ENCODE peak calls at places on chromosomes 5 and 9, in six cellular contexts. V is endodermal cell, M is cardiac fibroblast, T is fibroblast of lung, I is astrocyte of the spinal cord, S is spleen. B is an unnamed sample.

GRCh38 chr9:136160321-136160938 is 41.8 kb upstream of the TMEM250 start:
- DNase-seq in V (no peak), M (no peak), T (no peak), I (no peak), S (no peak), B (no peak)

GRCh38 chr9:70412678-70413426 is 1.6 kb downstream of the KLF9 start:
- DNase-seq in V (peak; percentile 72), M (peak; percentile 85), T (peak; percentile 82), I (peak; percentile 79), S (peak; percentile 93), B (peak; percentile 91)

GRCh38 chr5:124104344-124104743 is 592.4 kb downstream of the CSNK1G3 start:
- DNase-seq in V (no peak), M (no peak), T (no peak), I (no peak), S (no peak), B (no peak)

GRCh38 chr5:149387081-149387611 is 8.1 kb upstream of the IL17B start:
- DNase-seq in V (no peak), M (peak; percentile 62), T (peak; percentile 50), I (peak; percentile 30), S (no peak), B (peak; percentile 84)

GRCh38 chr9:112838342-112838741 is 52.3 kb downstream of the SLC46A2 start:
- DNase-seq in V (no peak), M (no peak), T (no peak), I (no peak), S (no peak), B (no peak)

GRCh38 chr9:82939451-82939850 is 123.5 kb downstream of the RASEF start:
- DNase-seq in V (no peak), M (peak; percentile 25), T (peak; percentile 20), I (no peak), S (no peak), B (no peak)

GRCh38 chr9:77370064-77370463 is 192.7 kb downstream of the VPS13A start:
- DNase-seq in V (no peak), M (no peak), T (no peak), I (no peak), S (no peak), B (no peak)

GRCh38 chr5:88262116-88262515 is 6.5 kb downstream of the TMEM161B start:
- DNase-seq in V (no peak), M (peak; percentile 55), T (peak; percentile 83), I (peak; percentile 43), S (no peak), B (peak; percentile 26)

GRCh38 chr5:53381-54174 is 38.4 kb upstream of the PLEKHG4B start:
- DNase-seq in V (peak; percentile 94), M (peak; percentile 8), T (peak; percentile 26), I (peak; percentile 20), S (no peak), B (peak; percentile 10)

GRCh38 chr9:16387382-16387781 is 483.1 kb downstream of the BNC2 start:
- DNase-seq in V (no peak), M (peak; percentile 63), T (peak; percentile 16), I (no peak), S (no peak), B (peak; percentile 21)

GRCh38 chr9:16386579-16387077 is 483.8 kb downstream of the BNC2 start:
- DNase-seq in V (no peak), M (no peak), T (no peak), I (no peak), S (no peak), B (no peak)

GRCh38 chr9:16385590-16386578 is 484.6 kb downstream of the BNC2 start:
- DNase-seq in V (no peak), M (peak; percentile 89), T (peak; percentile 78), I (peak; percentile 63), S (no peak), B (peak; percentile 74)

DNA sequence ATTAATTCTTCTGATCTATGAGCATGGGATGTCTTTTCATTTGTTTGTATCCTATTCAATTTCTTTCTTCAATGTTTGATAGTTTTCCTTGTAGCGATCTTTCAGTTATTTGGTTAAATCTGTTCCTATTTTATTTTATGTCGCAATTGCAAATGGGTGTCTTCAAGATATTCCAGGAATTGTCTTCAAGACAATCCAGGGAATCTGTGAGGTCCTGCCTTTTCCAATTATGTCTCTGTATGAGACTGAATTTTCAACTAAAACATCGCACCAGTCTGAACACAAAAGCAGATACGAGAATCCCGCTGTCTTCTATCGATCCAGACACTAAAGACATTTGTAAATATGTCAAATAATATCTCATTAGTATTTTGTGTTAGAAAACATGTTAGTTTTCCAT is 485.5 kb downstream of the BNC2 start:
- DNase-seq in V (no peak), M (no peak), T (no peak), I (no peak), S (no peak), B (no peak)
- H3K4me3 ChIP-seq in V (no peak overlapping the region), M (no peak overlapping the region), T (no peak overlapping the region), I (no peak overlapping the region), S (no peak overlapping the region), B (no peak overlapping the region)

GRCh38 chr9:21251638-21252037 is 11.8 kb upstream of the IFNA14 start:
- DNase-seq in V (no peak), M (no peak), T (no peak), I (no peak), S (no peak), B (no peak)

GRCh38 chr9:21255538-21256212 is 15.9 kb upstream of the IFNA14 start:
- DNase-seq in V (no peak), M (no peak), T (no peak), I (no peak), S (no peak), B (no peak)

GRCh38 chr9:21251162-21251561 is 11.4 kb upstream of the IFNA14 start:
- DNase-seq in V (no peak), M (no peak), T (no peak), I (no peak), S (no peak), B (no peak)

GRCh38 chr9:21252727-21253547 is 13.1 kb upstream of the IFNA14 start:
- DNase-seq in V (no peak), M (peak; percentile 51), T (peak; percentile 27), I (peak; percentile 29), S (peak; percentile 67), B (peak; percentile 49)
- TF ChIP-seq CTCF in V (peak; percentile 86), M (peak; percentile 43), T (peak; percentile 49), I (peak; percentile 47), S (no peak), B (peak; percentile 51)

DNA sequence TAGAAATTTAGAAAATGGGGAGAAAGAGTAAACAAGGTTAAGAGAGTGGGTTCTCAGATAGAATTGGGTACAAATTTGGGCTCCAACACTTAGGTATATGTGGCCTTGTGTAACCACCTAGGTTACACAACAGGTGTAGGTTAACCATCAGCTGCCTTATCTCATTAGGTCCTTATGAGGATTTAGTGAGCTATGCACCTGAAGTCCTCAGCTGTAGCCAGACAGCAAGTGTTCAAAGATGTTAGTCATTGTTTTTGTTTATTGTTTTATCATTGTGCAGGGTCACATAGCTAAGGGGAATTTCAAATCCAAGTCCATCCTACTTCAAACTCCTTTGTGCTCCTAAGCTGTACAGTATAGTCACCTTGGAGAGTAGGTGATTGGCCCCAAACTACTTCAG is 970 bp upstream of the TRIM32 start:
- DNase-seq in V (no peak), M (no peak), T (no peak), I (no peak), S (no peak), B (no peak)
- H3K4me3 ChIP-seq in V (peak overlapping the region; percentile 81), M (peak overlapping the region; percentile 85), T (peak overlapping the region; percentile 67), I (no peak overlapping the region), S (no peak overlapping the region), B (peak overlapping the region; percentile 83)

GRCh38 chr5:175698401-175699115 is 40.7 kb downstream of the HRH2 start:
- DNase-seq in V (no peak), M (no peak), T (no peak), I (no peak), S (peak; percentile 50), B (no peak)

GRCh38 chr5:175697846-175698245 is 40.0 kb downstream of the HRH2 start:
- DNase-seq in V (no peak), M (no peak), T (no peak), I (no peak), S (peak; percentile 65), B (no peak)

GRCh38 chr5:175696855-175697198 is 39.0 kb downstream of the HRH2 start:
- DNase-seq in V (no peak), M (no peak), T (no peak), I (no peak), S (no peak), B (no peak)

GRCh38 chr5:175701797-175702196 is 43.9 kb downstream of the HRH2 start:
- DNase-seq in V (no peak), M (no peak), T (no peak), I (no peak), S (peak; percentile 18), B (no peak)

DNA sequence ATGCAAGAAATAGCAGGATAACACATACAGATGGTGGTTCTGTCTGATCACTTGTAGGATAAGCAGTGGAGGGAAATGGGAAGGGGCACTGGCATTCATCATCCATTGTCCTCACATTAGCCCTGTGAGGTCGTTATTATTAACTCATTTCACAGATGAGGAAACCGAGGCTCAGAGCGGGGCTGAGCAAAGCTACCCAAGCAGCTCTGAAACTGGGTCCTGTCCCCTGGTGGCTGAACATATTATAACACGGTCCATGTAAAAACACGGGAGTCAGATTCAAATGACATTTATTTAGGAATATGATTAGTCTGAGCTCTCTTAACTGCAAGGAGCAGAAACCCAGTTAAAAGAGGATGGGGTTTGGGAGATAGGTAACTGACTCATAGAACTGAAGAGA is 43.1 kb downstream of the HRH2 start:
- DNase-seq in V (no peak), M (no peak), T (no peak), I (no peak), S (peak; percentile 32), B (no peak)
- TF ChIP-seq CTCF in V (peak; percentile 59), M (no peak), T (no peak), I (no peak), S (no peak), B (peak; percentile 20)

DNA sequence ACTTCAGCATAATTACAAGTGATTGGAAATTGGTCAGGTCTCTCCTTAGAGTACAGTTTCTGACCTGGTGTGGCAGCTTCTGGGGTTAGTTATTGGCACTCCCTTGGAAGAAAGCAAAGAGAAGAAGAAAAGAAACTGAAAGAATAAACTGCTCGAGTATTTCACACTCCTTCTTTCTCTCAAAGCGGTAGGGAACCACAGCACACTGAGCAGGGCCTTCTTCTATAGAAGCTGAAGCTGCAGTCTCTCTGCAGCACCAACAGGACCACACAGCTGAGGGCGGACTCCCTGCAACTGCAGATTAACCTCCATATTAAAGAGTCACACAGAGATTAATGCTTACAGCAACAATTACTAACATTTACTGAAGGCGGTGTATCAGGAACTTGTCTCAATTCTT is 152.0 kb downstream of the TRPM6 start:
- DNase-seq in V (no peak), M (no peak), T (no peak), I (no peak), S (no peak), B (no peak)
- H3K4me3 ChIP-seq in V (no peak overlapping the region), M (no peak overlapping the region), T (no peak overlapping the region), I (no peak overlapping the region), S (no peak overlapping the region), B (no peak overlapping the region)

DNA sequence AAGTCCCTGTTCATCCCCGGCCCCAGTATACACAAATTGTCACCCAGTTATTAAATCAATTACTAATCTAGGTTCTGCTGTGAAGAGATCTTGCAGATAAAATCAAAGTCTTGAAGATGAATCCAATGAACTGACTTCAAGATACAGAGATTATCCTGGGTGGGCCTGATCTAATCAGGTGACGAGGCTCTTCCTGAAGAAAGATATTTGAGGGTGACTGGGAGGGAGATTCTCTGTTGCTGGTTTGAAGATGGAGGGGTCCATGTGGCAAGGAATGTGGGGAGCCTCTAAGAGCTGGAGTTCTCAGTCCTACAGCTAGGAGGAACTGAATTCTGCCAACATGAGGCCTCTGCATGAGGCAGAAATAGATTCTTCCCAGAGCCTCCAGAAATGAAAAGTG is 36.1 kb upstream of the ICE1 start:
- DNase-seq in V (no peak), M (no peak), T (no peak), I (no peak), S (no peak), B (no peak)
- TF ChIP-seq CTCF in V (peak; percentile 14), M (no peak), T (no peak), I (no peak), S (no peak), B (no peak)

B was measured in fibroblast of pulmonary artery.